ENCODE peak calls at places on chromosomes 16 and 17, in six cellular contexts. X is SK-N-SH, W is A549, H is GM23338, J is HCT116, A is Panc1. F is an unnamed sample.

GRCh38 chr17:74950207-74950606 is 14.5 kb downstream of the OTOP3 start:
- DNase-seq in X (no peak), A (no peak), J (no peak), H (no peak), W (no peak), F (no peak)

GRCh38 chr16:66471264-66471663 is 44.2 kb downstream of the BEAN1 start:
- DNase-seq in A (no peak), J (no peak), W (no peak), X (no peak), H (no peak), F (no peak)

GRCh38 chr17:57255776-57256681 is at the start of gene MSI2:
- DNase-seq in A (no peak), W (peak), X (peak), J (peak), H (peak), F (peak)

GRCh38 chr17:83014297-83014696 is 65.1 kb upstream of the METRNL start:
- DNase-seq in J (no peak), A (no peak), W (no peak), X (peak), H (no peak), F (no peak)

GRCh38 chr17:14359251-14359939 is 58.5 kb downstream of the HS3ST3B1 start:
- DNase-seq in H (no peak), J (no peak), X (no peak), A (no peak), W (no peak), F (peak)

GRCh38 chr16:10579965-10580918 is at the start of gene EMP2:
- DNase-seq in X (peak), J (peak), H (peak), A (no peak), W (peak), F (no peak)

GRCh38 chr17:77540975-77541374 is 400.2 kb downstream of the SEC14L1 start:
- DNase-seq in A (no peak), W (no peak), X (no peak), J (no peak), H (peak), F (no peak)

GRCh38 chr16:64061621-64062020 is 1060.2 kb downstream of the CDH11 start:
- DNase-seq in H (no peak), X (no peak), J (no peak), A (no peak), W (no peak), F (no peak)

GRCh38 chr17:78723001-78723796 is 58.9 kb downstream of the CYTH1 start:
- DNase-seq in X (peak), J (no peak), H (peak), W (no peak), A (no peak), F (no peak)

GRCh38 chr16:56345406-56346050 is 79.8 kb downstream of the AMFR start:
- DNase-seq in X (no peak), J (no peak), W (no peak), A (no peak), H (no peak), F (no peak)

GRCh38 chr16:50313596-50314483 is 47.5 kb downstream of the ADCY7 start:
- DNase-seq in W (no peak), H (no peak), X (no peak), J (no peak), A (no peak), F (peak)

GRCh38 chr16:1102921-1103648 is 7.0 kb upstream of the C1QTNF8 start:
- DNase-seq in A (no peak), X (peak), J (no peak), H (peak), W (peak), F (peak)

GRCh38 chr17:29949708-29950107 is 8.3 kb downstream of the EFCAB5 start:
- DNase-seq in H (no peak), J (no peak), X (peak), W (no peak), A (no peak), F (no peak)

GRCh38 chr17:59030811-59031210 is 75.9 kb downstream of the TRIM37 start:
- DNase-seq in W (no peak), A (no peak), X (no peak), J (no peak), H (no peak), F (no peak)

GRCh38 chr17:7971651-7972050 is 30.8 kb upstream of the GUCY2D start:
- DNase-seq in X (no peak), W (no peak), A (no peak), J (no peak), H (no peak), F (no peak)

GRCh38 chr16:6918661-6919060 is 414.0 kb upstream of the RBFOX1 start:
- DNase-seq in A (no peak), J (no peak), H (no peak), W (no peak), X (no peak), F (no peak)

GRCh38 chr16:61181982-61182381 is 854.3 kb downstream of the CDH8 start:
- DNase-seq in A (no peak), H (no peak), W (no peak), J (no peak), X (no peak), F (no peak)

GRCh38 chr16:14510939-14511797 is 118.9 kb downstream of the PARN start:
- DNase-seq in H (no peak), W (no peak), A (no peak), X (no peak), J (no peak), F (no peak)

GRCh38 chr17:33112763-33113162 is 121.1 kb downstream of the SPACA3 start:
- DNase-seq in X (no peak), J (peak), A (peak), H (peak), W (peak), F (no peak)

GRCh38 chr17:77856551-77857305 is 101.8 kb upstream of the TNRC6C start:
- DNase-seq in J (no peak), A (no peak), W (no peak), H (no peak), X (no peak), F (no peak)

GRCh38 chr16:47732122-47732805 is 271.1 kb downstream of the PHKB start:
- DNase-seq in X (no peak), H (peak), J (peak), A (peak), W (peak), F (peak)

GRCh38 chr17:81550285-81550684 is 1.9 kb downstream of the FAAP100 start:
- DNase-seq in J (no peak), A (no peak), W (no peak), H (no peak), X (no peak), F (no peak)

GRCh38 chr17:61221597-61222471 is 177.8 kb upstream of the TBX2 start:
- DNase-seq in W (no peak), J (no peak), A (no peak), X (no peak), H (no peak), F (no peak)

GRCh38 chr17:56297142-56297541 is 143.9 kb downstream of the ANKFN1 start:
- DNase-seq in X (no peak), J (no peak), W (no peak), H (no peak), A (no peak), F (no peak)

GRCh38 chr17:4678448-4679026 is 25.4 kb downstream of the PELP1 start:
- DNase-seq in A (peak), J (peak), X (peak), W (peak), H (no peak), F (peak)

GRCh38 chr16:20901068-20901440 is 483 bp downstream of the LYRM1 start:
- DNase-seq in X (no peak), J (no peak), A (no peak), W (no peak), H (peak), F (no peak)

GRCh38 chr16:51807551-51807950 is 656.5 kb upstream of the SALL1 start:
- DNase-seq in J (no peak), W (no peak), A (no peak), X (no peak), H (no peak), F (no peak)

GRCh38 chr16:47581114-47581513 is 120.0 kb downstream of the PHKB start:
- DNase-seq in H (peak), J (no peak), A (no peak), W (no peak), X (no peak), F (no peak)

GRCh38 chr17:16989230-16989952 is 17.5 kb upstream of the TNFRSF13B start:
- DNase-seq in J (no peak), X (no peak), A (no peak), H (no peak), W (no peak), F (peak)

GRCh38 chr16:3960049-3960809 is 79.7 kb upstream of the CREBBP start:
- DNase-seq in H (no peak), A (no peak), W (peak), J (no peak), X (no peak), F (no peak)
- H3K4me3 ChIP-seq in H (no peak), A (peak), W (peak), J (peak), X (no peak), F (peak)

GRCh38 chr16:89039756-89040155 is 53.9 kb upstream of the ACSF3 start:
- DNase-seq in H (no peak), A (no peak), X (no peak), J (no peak), W (no peak), F (no peak)

GRCh38 chr16:89038221-89038721 is 55.4 kb upstream of the ACSF3 start:
- DNase-seq in J (no peak), A (no peak), W (no peak), X (no peak), H (no peak), F (no peak)

GRCh38 chr16:89037261-89038152 is 56.1 kb upstream of the ACSF3 start:
- DNase-seq in H (peak), A (no peak), X (no peak), W (peak), J (no peak), F (no peak)

GRCh38 chr16:89040391-89040790 is 53.3 kb upstream of the ACSF3 start:
- DNase-seq in X (no peak), J (no peak), W (no peak), H (no peak), A (no peak), F (no peak)

GRCh38 chr16:89038811-89039735 is 54.6 kb upstream of the ACSF3 start:
- DNase-seq in A (no peak), J (no peak), W (no peak), H (no peak), X (no peak), F (no peak)
- TF ChIP-seq REST in A (peak), J (no peak), W (no peak), H (peak), X (no peak), F (no peak)

DNA sequence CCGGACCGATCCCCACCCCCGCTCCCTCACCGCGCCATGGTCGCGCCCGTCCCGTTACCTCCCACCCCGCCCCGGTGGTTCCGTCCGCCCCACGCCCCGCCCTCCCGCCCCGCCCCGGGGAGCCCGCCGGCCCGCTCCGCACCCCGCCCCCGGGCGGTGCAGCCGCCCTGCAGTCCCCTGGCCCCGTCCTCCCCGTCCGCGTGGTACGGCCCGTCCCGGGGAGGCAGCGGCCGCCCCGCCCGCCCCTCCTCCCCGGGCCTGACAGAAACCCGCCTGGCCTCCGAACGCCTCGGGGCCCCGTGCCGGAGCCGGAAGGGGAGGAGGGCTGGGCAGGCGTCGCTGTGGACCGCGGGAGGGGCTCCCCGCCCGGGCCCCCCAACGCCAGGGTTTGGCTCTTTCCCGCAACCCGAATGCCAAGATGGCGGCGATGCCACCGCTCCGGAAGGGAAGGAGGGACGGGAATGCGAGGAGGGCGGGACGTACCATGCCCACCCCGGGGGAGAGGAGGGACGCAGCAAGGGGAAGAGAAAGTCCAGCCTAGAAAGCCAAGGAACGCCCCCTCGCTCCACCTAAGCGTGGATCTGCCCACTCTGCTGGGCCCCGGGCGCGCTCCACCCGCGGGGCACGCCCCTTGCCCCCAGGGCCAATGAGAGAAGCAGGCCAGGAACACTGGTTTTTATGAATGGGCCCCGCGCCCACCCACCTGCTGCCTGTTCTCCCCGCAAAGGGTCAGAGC is at the start of gene PIP4K2B:
- DNase-seq in J (peak), X (peak), W (peak), H (peak), A (peak), F (peak)
- H3K4me3 ChIP-seq in J (peak), X (peak), W (peak), H (peak), A (peak), F (peak)

GRCh38 chr16:19700319-19700781 is 17.7 kb downstream of the KNOP1 start:
- DNase-seq in A (no peak), W (peak), J (no peak), X (no peak), H (no peak), F (no peak)
- TF ChIP-seq REST in A (no peak), W (no peak), J (no peak), X (no peak), H (no peak), F (no peak)

DNA sequence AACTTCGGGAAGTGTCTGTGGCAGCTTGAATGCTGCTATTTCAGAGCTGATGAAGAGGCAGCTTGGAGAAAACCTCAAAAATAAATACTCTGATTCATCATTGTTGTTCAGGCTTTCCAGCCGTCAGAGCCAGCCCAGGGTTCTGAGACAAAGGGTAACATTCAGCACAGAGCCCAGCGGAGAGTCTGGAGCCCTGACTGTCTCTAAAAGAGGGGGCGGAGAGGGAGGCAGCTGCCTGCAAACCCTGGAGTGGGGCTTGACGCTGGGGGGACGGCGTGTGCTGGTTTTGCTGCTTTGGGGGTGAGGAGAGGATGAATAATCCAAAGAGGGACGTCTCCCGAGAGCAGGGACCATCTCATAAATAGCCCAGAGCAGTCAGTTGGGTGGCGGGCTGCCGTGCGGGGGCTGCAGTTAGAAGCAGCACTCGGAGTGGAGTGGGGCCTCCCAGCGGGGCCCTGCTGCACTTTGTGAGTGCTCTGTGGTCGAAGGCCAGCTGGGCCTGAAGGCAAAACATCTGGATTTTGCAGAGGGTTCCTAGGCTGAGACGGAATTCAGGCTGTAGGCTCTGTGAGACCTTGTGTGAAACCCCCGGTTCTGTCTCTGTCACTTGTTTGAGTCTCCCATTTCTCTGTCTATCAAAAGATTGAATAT is 237.8 kb downstream of the PRKCA start:
- DNase-seq in A (no peak), H (peak), J (no peak), W (no peak), X (peak), F (no peak)
- H3K4me3 ChIP-seq in A (no peak), H (no peak), J (no peak), W (no peak), X (peak), F (no peak)

GRCh38 chr16:85102106-85102630 is 10.1 kb downstream of the CIBAR2 start:
- DNase-seq in J (no peak), H (no peak), W (no peak), A (no peak), X (no peak), F (no peak)

GRCh38 chr16:85096921-85097320 is 15.4 kb downstream of the CIBAR2 start:
- DNase-seq in W (no peak), A (no peak), X (no peak), J (no peak), H (no peak), F (no peak)

GRCh38 chr16:85094812-85095211 is 17.5 kb downstream of the CIBAR2 start:
- DNase-seq in A (no peak), J (no peak), X (peak), W (no peak), H (no peak), F (no peak)

GRCh38 chr16:85100265-85100664 is 12.0 kb downstream of the CIBAR2 start:
- DNase-seq in X (no peak), H (no peak), J (no peak), W (no peak), A (no peak), F (no peak)

DNA sequence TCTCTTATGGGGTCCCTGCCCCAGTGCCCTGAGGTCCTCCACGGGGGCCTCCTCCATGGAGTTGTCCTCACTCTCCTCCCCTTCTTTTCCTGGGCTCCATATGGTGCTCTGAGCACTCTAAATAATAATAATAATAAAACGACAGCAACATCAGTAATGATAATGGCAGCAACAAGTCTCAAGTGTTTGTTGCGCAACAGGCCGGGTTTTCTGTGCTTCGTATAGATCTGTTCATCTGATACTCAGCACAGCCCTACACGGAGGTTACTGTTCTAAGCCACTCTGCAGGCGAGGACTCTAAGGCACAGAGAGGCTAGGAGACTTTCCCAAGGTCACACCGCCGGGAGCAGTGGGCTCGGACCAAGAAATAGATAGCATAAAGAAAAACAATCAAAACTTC is 13.7 kb downstream of the CIBAR2 start:
- DNase-seq in W (no peak), A (no peak), X (no peak), J (no peak), H (no peak), F (no peak)
- TF ChIP-seq REST in W (no peak), A (no peak), X (no peak), J (no peak), H (no peak), F (no peak)

DNA sequence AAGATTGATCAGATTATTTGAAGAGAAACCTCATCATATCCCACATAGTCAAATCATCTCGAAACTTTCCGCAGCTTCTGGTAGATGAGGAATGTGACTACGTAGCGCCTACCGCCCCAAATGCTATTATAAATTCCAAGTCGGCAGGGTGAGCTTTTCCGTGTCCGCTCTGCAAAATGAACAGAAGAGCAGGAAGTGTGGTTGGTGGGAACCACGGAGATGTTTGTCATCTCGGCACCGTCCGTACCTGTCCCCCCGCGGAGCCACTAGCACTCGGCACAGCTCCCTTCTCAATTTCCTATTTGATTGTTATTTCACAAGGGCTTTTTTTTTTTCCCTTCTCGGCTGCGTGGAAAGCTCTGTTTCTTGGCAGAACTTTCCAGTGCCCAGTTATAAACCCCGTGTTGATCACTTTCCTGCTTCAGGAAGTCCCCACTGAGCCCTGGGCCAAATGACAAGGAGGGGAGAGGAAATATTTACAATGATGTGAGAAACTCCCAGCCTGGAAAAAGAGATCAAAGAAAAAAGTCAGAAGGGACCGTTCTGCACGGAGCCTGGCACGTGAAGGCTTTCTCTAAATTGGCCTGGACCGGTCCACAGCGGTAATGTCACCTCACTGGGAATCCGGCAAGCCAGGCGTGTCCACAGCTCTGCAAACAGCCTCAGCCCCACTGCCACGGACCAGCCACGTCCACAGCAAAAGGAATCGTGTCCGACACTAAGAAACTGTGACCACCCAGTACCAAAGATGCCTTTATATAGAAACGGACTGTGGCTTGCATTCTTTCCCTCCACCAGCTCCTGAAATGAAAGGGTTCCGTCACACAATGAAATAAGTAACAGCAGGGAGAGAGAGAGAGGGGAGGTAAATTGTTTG is 65.0 kb downstream of the MRM3 start:
- DNase-seq in J (no peak), A (no peak), H (no peak), X (no peak), W (no peak), F (no peak)
- H3K4me3 ChIP-seq in J (no peak), A (no peak), H (no peak), X (no peak), W (no peak), F (no peak)

DNA sequence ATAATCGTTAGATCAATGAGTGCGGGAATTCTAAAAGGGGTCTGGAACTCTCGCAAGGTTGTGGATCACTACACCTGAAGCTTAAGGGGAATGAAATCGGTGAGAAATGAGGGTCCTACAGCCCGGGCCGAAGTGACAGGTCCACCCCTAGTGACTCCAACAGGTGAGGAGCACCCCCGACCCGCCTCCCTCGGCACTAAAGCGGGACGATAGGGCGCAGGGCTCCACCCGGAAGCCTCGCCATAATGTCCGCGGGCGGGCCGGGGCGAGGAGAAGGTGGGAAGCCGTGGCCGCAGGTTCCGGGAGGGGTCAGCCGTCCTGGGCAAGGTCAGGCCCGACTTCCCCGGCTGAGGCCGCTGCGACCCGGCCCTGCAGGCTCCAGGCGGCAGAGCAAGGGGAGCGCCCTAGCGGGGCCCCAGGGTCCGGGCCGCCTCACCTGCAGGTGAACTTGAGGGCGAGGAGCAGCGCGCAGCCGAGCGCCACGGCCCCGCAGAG is 569 bp downstream of the TXNDC11 start:
- DNase-seq in W (peak), A (no peak), J (no peak), X (no peak), H (no peak), F (peak)
- TF ChIP-seq REST in W (peak), A (no peak), J (no peak), X (no peak), H (no peak), F (no peak)